ENCODE peak calls at places on chromosomes 5 and 9, in nine cellular contexts. S, I, T, D, H, X, W, A and O are unnamed samples.

GRCh38 chr5:74625742-74626241 is 14.7 kb downstream of the ENC1 start:
- DNase-seq in S (no peak), T (no peak), X (peak; percentile 65), W (no peak), H (no peak), I (no peak), A (peak; percentile 92), D (no peak), O (no peak)

GRCh38 chr5:159058928-159059636 is 40.6 kb downstream of the EBF1 start:
- DNase-seq in D (no peak), S (no peak), T (no peak), W (no peak), H (no peak), I (no peak), A (no peak), X (no peak), O (no peak)

GRCh38 chr9:79360387-79361347 is 211.1 kb upstream of the TLE4 start:
- DNase-seq in H (no peak), T (no peak), S (no peak), D (no peak), X (no peak), A (peak; percentile 77), I (peak; percentile 27), W (no peak), O (no peak)

GRCh38 chr5:115366223-115366622 is 69.8 kb upstream of the CCDC112 start:
- DNase-seq in I (peak; percentile 81), W (no peak), D (no peak), T (no peak), A (peak; percentile 98), X (no peak), S (peak; percentile 66), H (no peak), O (no peak)

GRCh38 chr5:122882836-122883235 is 37.4 kb downstream of the SNX24 start:
- DNase-seq in T (no peak), X (no peak), D (no peak), H (no peak), I (peak; percentile 32), S (no peak), W (no peak), A (peak; percentile 57), O (no peak)

GRCh38 chr9:8492679-8493078 is 693.1 kb upstream of the DMAC1 start:
- DNase-seq in H (no peak), W (no peak), A (no peak), X (no peak), S (no peak), I (no peak), D (no peak), T (no peak), O (no peak)

GRCh38 chr9:95727947-95728546 is 147.4 kb upstream of the ERCC6L2 start:
- DNase-seq in D (no peak), H (no peak), A (no peak), W (no peak), T (no peak), X (no peak), S (no peak), I (no peak), O (no peak)

GRCh38 chr5:98804066-98804465 is 30.6 kb downstream of the RGMB start:
- DNase-seq in I (peak; percentile 37), D (no peak), W (no peak), H (no peak), S (no peak), T (no peak), A (no peak), X (no peak), O (no peak)

GRCh38 chr9:109771796-109772525 is 8.0 kb upstream of the PALM2AKAP2 start:
- DNase-seq in X (no peak), W (no peak), A (peak; percentile 75), T (no peak), D (no peak), S (peak; percentile 37), H (no peak), I (no peak), O (peak; percentile 89)

GRCh38 chr9:32928145-32928763 is 73.2 kb downstream of the APTX start:
- DNase-seq in D (no peak), S (peak; percentile 32), X (no peak), H (peak; percentile 11), I (peak; percentile 68), A (no peak), W (no peak), T (peak; percentile 32), O (no peak)

GRCh38 chr5:68011801-68012200 is 203.8 kb upstream of the PIK3R1 start:
- DNase-seq in X (no peak), W (no peak), A (peak; percentile 57), I (no peak), D (no peak), T (no peak), S (no peak), H (no peak), O (no peak)

GRCh38 chr9:5651246-5651645 is 22.3 kb downstream of the RIC1 start:
- DNase-seq in S (no peak), W (no peak), T (no peak), D (no peak), A (peak; percentile 64), I (peak; percentile 5), X (no peak), H (no peak), O (no peak)
- H3K9me3 ChIP-seq in S (peaks cover 28% of the 10 kb centered on the region), W (peaks cover 47% of the 10 kb centered on the region), T (peaks cover 19% of the 10 kb centered on the region), D (peaks cover 21% of the 10 kb centered on the region), A (no peaks in the 10 kb centered on the region), I (peaks cover 4% of the 10 kb centered on the region), X (no peaks in the 10 kb centered on the region), H (no peaks in the 10 kb centered on the region), O (no peaks in the 10 kb centered on the region)

DNA sequence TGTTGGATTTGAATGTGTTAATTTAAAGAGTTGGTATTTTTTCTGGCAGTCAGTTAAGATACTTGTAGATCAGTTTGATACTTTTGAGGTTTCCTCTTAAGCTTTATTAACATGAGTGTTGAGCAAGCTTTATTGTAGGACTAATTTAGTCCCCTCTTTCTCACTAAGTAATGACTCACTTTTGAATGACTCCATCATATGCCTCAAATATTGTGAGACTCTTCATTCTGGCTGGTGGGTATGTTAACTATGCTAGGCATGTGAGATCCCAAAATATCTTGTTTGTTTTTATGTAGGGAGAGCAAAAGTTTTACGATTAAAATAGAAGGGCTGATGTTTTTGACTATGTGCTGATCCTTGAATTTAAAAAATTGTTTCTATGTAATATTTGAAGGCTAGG is 355.7 kb downstream of the IZUMO3 start:
- DNase-seq in X (no peak), W (no peak), I (peak; percentile 1), S (no peak), T (no peak), A (no peak), D (no peak), H (no peak), O (no peak)
- H3K9me3 ChIP-seq in X (no peaks in the 10 kb centered on the region), W (no peaks in the 10 kb centered on the region), I (peaks cover 5% of the 10 kb centered on the region), S (no peaks in the 10 kb centered on the region), T (peaks cover 6% of the 10 kb centered on the region), A (no peaks in the 10 kb centered on the region), D (no peaks in the 10 kb centered on the region), H (no peaks in the 10 kb centered on the region), O (no peaks in the 10 kb centered on the region)

GRCh38 chr5:34412769-34413168 is 243.4 kb upstream of the RAI14 start:
- DNase-seq in I (peak; percentile 54), A (peak; percentile 67), X (no peak), W (no peak), T (no peak), D (no peak), S (no peak), H (no peak), O (no peak)
- H3K9me3 ChIP-seq in I (no peaks in the 10 kb centered on the region), A (no peaks in the 10 kb centered on the region), X (no peaks in the 10 kb centered on the region), W (no peaks in the 10 kb centered on the region), T (no peaks in the 10 kb centered on the region), D (no peaks in the 10 kb centered on the region), S (no peaks in the 10 kb centered on the region), H (no peaks in the 10 kb centered on the region), O (no peaks in the 10 kb centered on the region)

GRCh38 chr5:87099967-87100366 is 167.7 kb upstream of the RASA1 start:
- DNase-seq in A (no peak), X (no peak), S (no peak), D (no peak), W (no peak), I (peak; percentile 63), T (no peak), H (no peak), O (no peak)
- H3K9me3 ChIP-seq in A (no peaks in the 10 kb centered on the region), X (no peaks in the 10 kb centered on the region), S (no peaks in the 10 kb centered on the region), D (no peaks in the 10 kb centered on the region), W (no peaks in the 10 kb centered on the region), I (no peaks in the 10 kb centered on the region), T (no peaks in the 10 kb centered on the region), H (no peaks in the 10 kb centered on the region), O (no peaks in the 10 kb centered on the region)

DNA sequence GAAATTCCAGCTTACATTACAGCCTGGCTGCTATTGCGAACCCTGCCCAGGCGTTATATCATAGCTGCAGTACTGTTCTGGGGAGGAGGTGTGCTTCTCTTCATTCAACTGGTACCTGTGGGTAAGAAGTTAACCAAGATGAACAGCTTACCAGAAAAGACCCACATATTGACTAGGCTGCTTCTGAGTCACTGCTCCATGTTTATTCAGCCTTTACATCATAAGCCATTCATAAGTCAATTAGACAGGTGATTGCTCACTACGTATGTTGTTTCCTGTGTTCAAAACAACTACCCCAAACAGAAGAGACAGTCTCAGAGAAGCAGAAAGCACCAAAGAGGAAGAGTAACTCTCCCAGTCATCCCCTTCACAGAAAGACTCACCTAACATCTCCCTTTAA is 34.7 kb upstream of the SLC22A5 start:
- DNase-seq in W (peak; percentile 16), S (no peak), T (no peak), A (peak; percentile 12), X (no peak), I (peak; percentile 69), D (no peak), H (no peak), O (no peak)
- H3K9me3 ChIP-seq in W (no peaks in the 10 kb centered on the region), S (no peaks in the 10 kb centered on the region), T (no peaks in the 10 kb centered on the region), A (no peaks in the 10 kb centered on the region), X (no peaks in the 10 kb centered on the region), I (no peaks in the 10 kb centered on the region), D (no peaks in the 10 kb centered on the region), H (no peaks in the 10 kb centered on the region), O (no peaks in the 10 kb centered on the region)

DNA sequence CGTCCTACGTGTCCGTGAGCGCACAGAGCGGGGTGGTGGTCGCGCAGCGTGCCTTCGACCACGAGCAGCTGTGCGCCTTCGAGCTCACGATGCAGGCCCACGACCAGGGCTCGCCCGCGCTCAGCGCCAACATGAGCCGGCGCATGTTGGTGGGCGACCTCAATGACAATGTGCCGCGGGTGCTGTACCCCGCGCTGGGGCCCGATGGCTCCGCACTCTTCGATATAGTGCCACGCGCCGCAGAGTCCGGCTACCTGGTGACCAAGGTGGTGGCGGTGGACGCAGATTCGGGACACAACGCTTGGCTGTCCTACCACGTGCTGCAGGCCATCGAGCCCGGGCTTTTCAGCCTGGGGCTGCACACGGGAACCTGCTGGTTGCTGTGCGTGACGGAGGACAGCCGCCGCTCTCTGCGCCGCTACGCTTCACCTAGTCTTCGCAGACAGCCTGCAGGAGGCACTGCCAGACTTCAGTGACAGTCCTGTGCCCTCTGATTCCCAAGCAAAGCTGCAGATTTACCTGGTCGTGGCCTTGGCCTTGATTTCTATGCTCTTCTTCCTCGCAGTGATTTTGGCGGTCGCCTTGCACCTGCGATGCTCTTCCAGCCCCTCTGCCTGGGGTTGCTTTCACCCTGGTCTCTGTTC is 2.4 kb upstream of the PCDHGA12 start:
- DNase-seq in A (no peak), H (no peak), W (no peak), S (no peak), T (no peak), I (no peak), X (no peak), D (no peak), O (no peak)
- H3K9me3 ChIP-seq in A (peaks cover 49% of the 10 kb centered on the region), H (peaks cover 17% of the 10 kb centered on the region), W (peaks cover 26% of the 10 kb centered on the region), S (peaks cover 83% of the 10 kb centered on the region), T (peaks cover 92% of the 10 kb centered on the region), I (peaks cover 4% of the 10 kb centered on the region), X (no peaks in the 10 kb centered on the region), D (peaks cover 96% of the 10 kb centered on the region), O (no peaks in the 10 kb centered on the region)

DNA sequence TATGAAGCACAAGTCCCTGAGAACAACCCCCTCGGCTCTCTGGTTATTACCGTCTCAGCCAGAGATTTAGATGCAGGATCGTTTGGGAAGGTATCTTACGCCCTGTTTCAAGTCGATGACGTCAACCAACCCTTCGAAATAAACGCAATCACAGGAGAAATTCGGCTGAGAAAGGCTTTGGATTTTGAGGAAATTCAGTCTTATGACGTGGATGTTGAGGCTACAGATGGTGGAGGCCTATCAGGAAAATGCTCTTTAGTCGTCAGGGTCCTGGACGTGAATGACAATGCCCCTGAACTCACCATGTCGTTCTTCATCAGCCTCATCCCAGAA is 1.1 kb downstream of the PCDHB6 start:
- DNase-seq in X (no peak), S (no peak), I (no peak), A (no peak), W (no peak), D (no peak), T (no peak), H (no peak), O (no peak)
- H3K9me3 ChIP-seq in X (no peaks in the 10 kb centered on the region), S (peaks cover 14% of the 10 kb centered on the region), I (no peaks in the 10 kb centered on the region), A (peaks cover 9% of the 10 kb centered on the region), W (peaks cover 13% of the 10 kb centered on the region), D (peaks cover 8% of the 10 kb centered on the region), T (peaks cover 15% of the 10 kb centered on the region), H (peaks cover 2% of the 10 kb centered on the region), O (no peaks in the 10 kb centered on the region)